ENCODE peak calls at places on chromosomes 5 and 9, in seven cellular contexts. Q is dorsolateral prefrontal cortex; G is tibial nerve; Y is astrocyte of the cerebellum; F is Jurkat, Clone E6-1; Z is heart right ventricle; X is choroid plexus epithelial cell. P is an unnamed sample.

GRCh38 chr9:105842023-105842644 is 147.8 kb downstream of the TMEM38B start:
- DNase-seq in Z (no peak), Y (peak; percentile 16), Q (no peak), G (no peak), X (peak; percentile 67), F (peak; percentile 47), P (peak; percentile 1)

GRCh38 chr5:76807296-76807695 is 11.5 kb upstream of the F2RL1 start:
- DNase-seq in G (no peak), X (peak; percentile 92), F (no peak), Q (no peak), Z (no peak), Y (peak; percentile 75), P (no peak)

GRCh38 chr5:179916523-179916922 is 8.8 kb upstream of the TBC1D9B start:
- DNase-seq in F (no peak), Y (no peak), Q (no peak), G (no peak), X (no peak), Z (no peak), P (no peak)

GRCh38 chr9:19999491-20000057 is 210.7 kb upstream of the SLC24A2 start:
- DNase-seq in X (peak; percentile 87), F (peak; percentile 65), Z (no peak), G (no peak), Q (no peak), Y (peak; percentile 19), P (peak; percentile 90)

GRCh38 chr9:23232831-23233230 is 593.2 kb downstream of the ELAVL2 start:
- DNase-seq in Y (no peak), X (no peak), Z (no peak), Q (no peak), F (no peak), G (no peak), P (no peak)

GRCh38 chr5:81854485-81854884 is 103.6 kb upstream of the SSBP2 start:
- DNase-seq in Y (no peak), G (no peak), F (no peak), X (peak; percentile 26), Q (no peak), Z (no peak), P (no peak)

GRCh38 chr5:66967102-66967501 is 229.5 kb downstream of the CD180 start:
- DNase-seq in Q (no peak), Y (no peak), F (no peak), X (peak; percentile 74), Z (no peak), G (no peak), P (peak; percentile 78)

GRCh38 chr9:125674981-125675973 is 31.7 kb downstream of the MAPKAP1 start:
- DNase-seq in G (no peak), F (no peak), X (peak; percentile 87), Y (peak; percentile 42), Z (no peak), Q (no peak), P (peak; percentile 52)

GRCh38 chr9:33686942-33687341 is 108.4 kb upstream of the PRSS3 start:
- DNase-seq in Z (no peak), Y (no peak), F (no peak), X (no peak), Q (no peak), G (no peak), P (no peak)

GRCh38 chr9:85973238-85973637 is 32.3 kb downstream of the NAA35 start:
- DNase-seq in Y (no peak), F (no peak), Q (no peak), Z (no peak), G (no peak), X (no peak), P (no peak)

GRCh38 chr5:31225118-31225517 is 31.6 kb downstream of the CDH6 start:
- DNase-seq in Q (no peak), Z (peak; percentile 7), Y (peak; percentile 4), X (peak; percentile 76), G (no peak), F (no peak), P (no peak)

GRCh38 chr5:158074992-158075769 is 216.2 kb upstream of the CLINT1 start:
- DNase-seq in Q (peak; percentile 51), X (peak; percentile 84), F (peak; percentile 30), G (peak; percentile 71), Y (peak; percentile 76), Z (peak; percentile 62), P (peak; percentile 44)
- H3K4me3 ChIP-seq in Q (peak overlapping the region; percentile 37), X (peak overlapping the region; percentile 50), F (no peak overlapping the region), G (no peak overlapping the region), Y (peak overlapping the region; percentile 17), Z (peak overlapping the region; percentile 35), P (peak overlapping the region; percentile 20)

GRCh38 chr9:122218885-122219855 is 9.6 kb downstream of the LHX6 start:
- DNase-seq in Y (no peak), Z (no peak), F (no peak), Q (no peak), X (peak; percentile 32), G (no peak), P (no peak)

GRCh38 chr9:122216798-122217418 is 11.8 kb downstream of the LHX6 start:
- DNase-seq in Z (no peak), G (no peak), X (no peak), F (no peak), Q (no peak), Y (no peak), P (no peak)

GRCh38 chr9:122219856-122220672 is 8.7 kb downstream of the LHX6 start:
- DNase-seq in X (no peak), G (no peak), Y (no peak), Q (no peak), F (no peak), Z (no peak), P (no peak)

GRCh38 chr9:122217640-122218039 is 11.1 kb downstream of the LHX6 start:
- DNase-seq in Q (no peak), F (no peak), G (no peak), X (no peak), Y (no peak), Z (no peak), P (no peak)

DNA sequence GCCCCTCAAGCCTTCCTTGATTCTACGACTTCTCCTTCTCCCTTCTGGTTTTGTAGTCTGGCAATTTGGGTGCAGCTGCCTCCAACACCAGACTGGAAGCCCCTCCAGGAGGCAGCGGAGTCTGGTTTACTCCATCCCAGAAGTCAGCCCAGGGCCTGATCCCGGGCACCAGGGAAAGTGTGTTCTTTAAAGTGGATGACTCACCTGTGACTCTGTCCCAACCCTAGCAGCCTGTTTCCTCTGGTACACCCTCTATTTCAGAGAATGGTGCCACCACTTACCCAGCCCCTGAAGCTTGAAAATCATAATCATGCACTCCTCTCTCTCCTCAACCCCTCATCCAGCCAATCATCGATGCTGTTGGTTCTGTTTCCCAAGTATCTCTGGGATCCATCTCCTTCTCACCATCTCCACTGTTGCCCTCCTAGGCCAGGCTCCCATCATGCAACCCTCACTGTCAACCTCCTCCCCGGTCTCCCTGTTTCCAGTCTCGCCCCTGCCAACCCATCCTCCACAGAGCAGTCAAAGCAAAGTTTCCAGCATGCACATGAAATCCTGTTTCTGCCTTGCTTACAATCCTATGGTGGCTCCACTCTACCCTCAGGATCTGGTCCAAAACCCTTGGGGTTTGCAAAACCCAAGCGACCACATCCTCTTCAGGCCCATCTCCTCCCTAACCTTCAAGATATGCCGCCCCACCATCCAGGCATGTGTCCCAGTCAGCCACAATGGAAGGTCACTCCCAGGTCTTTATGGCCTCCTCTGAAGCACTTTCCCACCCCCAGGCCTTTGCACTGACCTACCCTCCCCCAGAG is 10.5 kb downstream of the LHX6 start:
- DNase-seq in G (no peak), F (no peak), Q (no peak), Y (no peak), Z (no peak), X (no peak), P (no peak)
- H3K4me3 ChIP-seq in G (no peak overlapping the region), F (no peak overlapping the region), Q (no peak overlapping the region), Y (no peak overlapping the region), Z (peak overlapping the region; percentile 30), X (no peak overlapping the region), P (no peak overlapping the region)

GRCh38 chr5:170640731-170641588 is 137.1 kb downstream of the KCNIP1 start:
- DNase-seq in G (no peak), Y (no peak), F (no peak), Z (no peak), Q (no peak), X (no peak), P (no peak)

GRCh38 chr5:170638051-170638450 is 134.2 kb downstream of the KCNIP1 start:
- DNase-seq in X (no peak), F (no peak), Z (no peak), Q (no peak), G (no peak), Y (no peak), P (no peak)

GRCh38 chr5:170639221-170639925 is 135.6 kb downstream of the KCNIP1 start:
- DNase-seq in Q (no peak), X (no peak), Y (no peak), G (no peak), Z (no peak), F (no peak), P (no peak)

GRCh38 chr5:170636836-170637477 is 133.1 kb downstream of the KCNIP1 start:
- DNase-seq in F (no peak), Q (no peak), X (no peak), G (no peak), Z (no peak), Y (no peak), P (no peak)

GRCh38 chr5:170638454-170639220 is 134.8 kb downstream of the KCNIP1 start:
- DNase-seq in G (peak; percentile 71), Q (peak; percentile 67), Y (no peak), Z (peak; percentile 69), F (peak; percentile 19), X (peak; percentile 66), P (no peak)
- H3K4me3 ChIP-seq in G (no peak overlapping the region), Q (no peak overlapping the region), Y (no peak overlapping the region), Z (no peak overlapping the region), F (no peak overlapping the region), X (no peak overlapping the region), P (no peak overlapping the region)

GRCh38 chr5:151556808-151557207 is 34.3 kb downstream of the FAT2 start:
- DNase-seq in F (no peak), Y (no peak), G (no peak), Z (no peak), Q (no peak), X (no peak), P (no peak)

GRCh38 chr5:151557466-151557865 is 33.7 kb downstream of the FAT2 start:
- DNase-seq in Y (no peak), F (no peak), X (no peak), Z (no peak), G (no peak), Q (no peak), P (no peak)

GRCh38 chr5:151565971-151566370 is 25.2 kb downstream of the FAT2 start:
- DNase-seq in F (no peak), Z (no peak), Y (no peak), Q (no peak), G (no peak), X (no peak), P (no peak)

GRCh38 chr5:151557951-151558350 is 33.2 kb downstream of the FAT2 start:
- DNase-seq in Z (no peak), Q (no peak), Y (no peak), F (no peak), X (no peak), G (no peak), P (no peak)

DNA sequence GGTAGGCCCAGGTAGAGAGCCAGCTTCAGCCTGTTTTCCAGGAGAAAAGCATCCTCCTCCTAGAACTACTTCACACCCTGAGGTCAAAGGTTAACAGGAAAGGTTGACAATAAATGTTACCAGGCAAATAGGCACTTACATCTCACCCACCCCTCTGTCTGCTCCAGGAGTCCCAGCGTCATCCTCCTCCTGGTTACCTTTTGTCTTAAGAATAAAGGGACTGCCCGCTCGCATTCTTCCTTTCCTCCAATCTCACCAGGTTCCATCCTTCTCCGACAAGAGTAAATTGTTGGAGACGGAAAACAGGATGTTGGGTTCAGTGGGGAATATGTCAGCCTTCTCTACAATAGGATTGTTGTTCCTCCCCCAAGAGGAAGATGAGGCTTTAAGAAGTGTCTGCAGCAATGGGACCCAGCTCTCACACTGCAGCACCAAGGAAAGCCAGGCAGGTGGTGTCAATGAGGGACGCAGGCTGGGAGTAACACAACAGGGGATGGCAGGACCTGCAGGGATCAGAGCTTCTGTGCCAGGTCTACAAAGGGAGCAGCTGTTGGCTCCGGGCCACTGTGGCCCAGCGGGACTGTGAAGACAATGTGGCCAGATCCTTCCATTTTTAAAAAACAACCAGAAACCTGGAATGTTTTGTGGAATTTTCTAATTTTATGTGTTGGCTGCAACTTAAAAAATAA is 29.0 kb downstream of the FAT2 start:
- DNase-seq in Z (no peak), Y (no peak), Q (no peak), G (no peak), F (no peak), X (no peak), P (no peak)
- H3K4me3 ChIP-seq in Z (no peak overlapping the region), Y (no peak overlapping the region), Q (no peak overlapping the region), G (no peak overlapping the region), F (no peak overlapping the region), X (no peak overlapping the region), P (no peak overlapping the region)